ENCODE peak calls at places on chromosome 1, in four cellular contexts. One of them, this sample, is unnamed.

GRCh38 chr1:243979396-243979795 is 71.7 kb upstream of the ZBTB18 start:
- DNase-seq in H9: no peak
- DNase-seq in mesendoderm: no peak
- DNase-seq in IMR-90: no peak
- DNase-seq in this sample: no peak

GRCh38 chr1:185155600-185156320 is 993 bp downstream of the TRMT1L start:
- DNase-seq in H9: no peak
- DNase-seq in mesendoderm: no peak
- DNase-seq in IMR-90: peak
- DNase-seq in this sample: peak

GRCh38 chr1:207825719-207826556 is 74.1 kb downstream of the CD46 start:
- DNase-seq in H9: no peak
- DNase-seq in mesendoderm: no peak
- DNase-seq in IMR-90: peak
- DNase-seq in this sample: peak

GRCh38 chr1:169110691-169111447 is 4.4 kb downstream of the ATP1B1 start:
- DNase-seq in H9: no peak
- DNase-seq in mesendoderm: no peak
- DNase-seq in IMR-90: peak
- DNase-seq in this sample: peak

GRCh38 chr1:53576381-53576801 is 117.2 kb downstream of the DMRTB1 start:
- DNase-seq in H9: no peak
- DNase-seq in mesendoderm: no peak
- DNase-seq in IMR-90: peak
- DNase-seq in this sample: no peak

GRCh38 chr1:63486679-63487078 is 36.3 kb downstream of the ITGB3BP start:
- DNase-seq in H9: no peak
- DNase-seq in mesendoderm: peak
- DNase-seq in IMR-90: peak
- DNase-seq in this sample: peak

GRCh38 chr1:184023133-184023532 is 14.4 kb downstream of the COLGALT2 start:
- DNase-seq in H9: no peak
- DNase-seq in mesendoderm: no peak
- DNase-seq in IMR-90: no peak
- DNase-seq in this sample: no peak

GRCh38 chr1:89125571-89126233 is at the start of gene GBP2:
- DNase-seq in H9: no peak
- DNase-seq in mesendoderm: peak
- DNase-seq in IMR-90: peak
- DNase-seq in this sample: peak

GRCh38 chr1:35460796-35461195 is 96.4 kb downstream of the KIAA0319L start:
- DNase-seq in H9: no peak
- DNase-seq in mesendoderm: no peak
- DNase-seq in IMR-90: no peak
- DNase-seq in this sample: no peak

GRCh38 chr1:150976879-150977694 is 2.5 kb upstream of the CERS2 start:
- DNase-seq in H9: peak
- DNase-seq in mesendoderm: peak
- DNase-seq in IMR-90: no peak
- DNase-seq in this sample: peak

GRCh38 chr1:218967836-218968235 is 205.8 kb upstream of the LYPLAL1 start:
- DNase-seq in H9: no peak
- DNase-seq in mesendoderm: no peak
- DNase-seq in IMR-90: peak
- DNase-seq in this sample: peak

GRCh38 chr1:110056284-110056680 is 14.2 kb downstream of the ALX3 start:
- DNase-seq in H9: no peak
- DNase-seq in mesendoderm: no peak
- DNase-seq in IMR-90: no peak
- DNase-seq in this sample: no peak

GRCh38 chr1:100290291-100290690 is 24.3 kb downstream of the RTCA start:
- DNase-seq in H9: no peak
- DNase-seq in mesendoderm: no peak
- DNase-seq in IMR-90: peak
- DNase-seq in this sample: no peak

GRCh38 chr1:153946622-153947246 is at the start of gene DENND4B:
- DNase-seq in H9: peak
- DNase-seq in mesendoderm: peak
- DNase-seq in IMR-90: peak
- DNase-seq in this sample: peak

GRCh38 chr1:91513160-91513559 is 12.5 kb downstream of the CDC7 start:
- DNase-seq in H9: no peak
- DNase-seq in mesendoderm: no peak
- DNase-seq in IMR-90: peak
- DNase-seq in this sample: peak

GRCh38 chr1:27092888-27093287 is 62.0 kb downstream of the SLC9A1 start:
- DNase-seq in H9: no peak
- DNase-seq in mesendoderm: no peak
- DNase-seq in IMR-90: no peak
- DNase-seq in this sample: no peak

GRCh38 chr1:214552174-214552608 is 789 bp upstream of the PTPN14 start:
- DNase-seq in H9: peak
- DNase-seq in mesendoderm: peak
- DNase-seq in IMR-90: peak
- DNase-seq in this sample: peak

GRCh38 chr1:202349263-202349928 is 897 bp downstream of the PPP1R12B start:
- DNase-seq in H9: no peak
- DNase-seq in mesendoderm: peak
- DNase-seq in IMR-90: peak
- DNase-seq in this sample: peak

GRCh38 chr1:27562021-27562420 is 41.9 kb downstream of the AHDC1 start:
- DNase-seq in H9: no peak
- DNase-seq in mesendoderm: no peak
- DNase-seq in IMR-90: no peak
- DNase-seq in this sample: no peak

GRCh38 chr1:77975386-77975785 is 3.5 kb downstream of the FUBP1 start:
- DNase-seq in H9: no peak
- DNase-seq in mesendoderm: no peak
- DNase-seq in IMR-90: peak
- DNase-seq in this sample: peak

GRCh38 chr1:4696161-4696745 is 41.8 kb downstream of the AJAP1 start:
- DNase-seq in H9: no peak
- DNase-seq in mesendoderm: peak
- DNase-seq in IMR-90: no peak
- DNase-seq in this sample: no peak

GRCh38 chr1:51600954-51601353 is 15.9 kb upstream of the OSBPL9 start:
- DNase-seq in H9: no peak
- DNase-seq in mesendoderm: no peak
- DNase-seq in IMR-90: no peak
- DNase-seq in this sample: no peak

GRCh38 chr1:145956361-145956760 is 1.5 kb downstream of the LIX1L start:
- DNase-seq in H9: no peak
- DNase-seq in mesendoderm: no peak
- DNase-seq in IMR-90: no peak
- DNase-seq in this sample: no peak

GRCh38 chr1:229070168-229070567 is 200.7 kb upstream of the RAB4A start:
- DNase-seq in H9: no peak
- DNase-seq in mesendoderm: no peak
- DNase-seq in IMR-90: peak
- DNase-seq in this sample: peak

GRCh38 chr1:119159096-119159495 is 18.6 kb upstream of the WARS2 start:
- DNase-seq in H9: no peak
- DNase-seq in mesendoderm: no peak
- DNase-seq in IMR-90: peak
- DNase-seq in this sample: peak

GRCh38 chr1:87335175-87335992 is 6.7 kb downstream of the LMO4 start:
- DNase-seq in H9: peak
- DNase-seq in mesendoderm: peak
- DNase-seq in IMR-90: peak
- DNase-seq in this sample: peak

GRCh38 chr1:231778009-231778719 is 151.6 kb downstream of the DISC1 start:
- DNase-seq in H9: no peak
- DNase-seq in mesendoderm: no peak
- DNase-seq in IMR-90: peak
- DNase-seq in this sample: peak

GRCh38 chr1:44072204-44072603 is 40.9 kb upstream of the SLC6A9 start:
- DNase-seq in H9: no peak
- DNase-seq in mesendoderm: no peak
- DNase-seq in IMR-90: peak
- DNase-seq in this sample: peak

GRCh38 chr1:75539230-75540116 is 71.4 kb downstream of the SLC44A5 start:
- DNase-seq in H9: no peak
- DNase-seq in mesendoderm: no peak
- DNase-seq in IMR-90: no peak
- DNase-seq in this sample: peak

DNA sequence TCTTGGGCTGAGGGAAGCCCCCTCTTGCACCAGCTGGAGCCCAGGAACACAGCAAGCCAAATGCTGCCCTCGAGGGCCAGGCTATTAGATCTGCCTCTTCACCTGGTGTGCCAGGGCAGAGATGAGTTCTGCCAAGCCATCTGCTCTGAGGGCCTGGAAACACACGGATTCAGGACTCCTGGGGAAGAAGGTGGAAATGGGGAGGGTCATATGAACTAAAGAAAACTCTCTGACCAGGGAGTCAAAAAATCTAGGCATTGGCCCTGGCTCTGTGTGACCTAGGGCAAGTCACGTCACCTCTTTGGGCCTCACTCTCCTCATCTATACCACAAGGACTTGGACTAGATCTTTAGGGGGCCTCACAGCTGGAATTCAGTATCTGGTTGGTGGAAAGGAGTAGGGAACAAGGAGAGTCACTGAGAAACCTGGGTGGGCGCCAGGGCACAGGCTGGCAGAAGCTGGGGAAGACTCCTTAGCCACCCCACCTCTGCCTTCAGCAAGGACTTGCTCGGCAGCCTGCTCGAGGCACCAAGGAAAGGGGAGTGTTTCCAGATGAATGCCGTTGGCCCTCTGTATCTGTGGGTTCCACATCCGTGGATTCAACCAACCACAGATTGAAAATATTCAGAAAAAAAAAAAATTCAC is 1.3 kb upstream of the OPTC start:
- DNase-seq in H9: no peak
- DNase-seq in mesendoderm: no peak
- DNase-seq in IMR-90: no peak
- DNase-seq in this sample: no peak
- H2BK120ac ChIP-seq in H9: no peak
- H2BK120ac ChIP-seq in mesendoderm: no peak
- H2BK120ac ChIP-seq in IMR-90: no peak
- H2BK120ac ChIP-seq in this sample: no peak

GRCh38 chr1:9241891-9242290 is 7.3 kb downstream of the H6PD start:
- DNase-seq in H9: no peak
- DNase-seq in mesendoderm: no peak
- DNase-seq in IMR-90: no peak
- DNase-seq in this sample: no peak

GRCh38 chr1:9239622-9240401 is 5.2 kb downstream of the H6PD start:
- DNase-seq in H9: no peak
- DNase-seq in mesendoderm: no peak
- DNase-seq in IMR-90: peak
- DNase-seq in this sample: peak

GRCh38 chr1:9240914-9241820 is 6.6 kb downstream of the H6PD start:
- DNase-seq in H9: no peak
- DNase-seq in mesendoderm: peak
- DNase-seq in IMR-90: no peak
- DNase-seq in this sample: no peak

GRCh38 chr1:9244501-9245229 is 10.1 kb downstream of the H6PD start:
- DNase-seq in H9: no peak
- DNase-seq in mesendoderm: no peak
- DNase-seq in IMR-90: no peak
- DNase-seq in this sample: peak

GRCh38 chr1:9242338-9242969 is 7.9 kb downstream of the H6PD start:
- DNase-seq in H9: no peak
- DNase-seq in mesendoderm: no peak
- DNase-seq in IMR-90: no peak
- DNase-seq in this sample: no peak
- H3K9ac ChIP-seq in H9: no peak
- H3K9ac ChIP-seq in mesendoderm: no peak
- H3K9ac ChIP-seq in IMR-90: no peak
- H3K9ac ChIP-seq in this sample: peak

DNA sequence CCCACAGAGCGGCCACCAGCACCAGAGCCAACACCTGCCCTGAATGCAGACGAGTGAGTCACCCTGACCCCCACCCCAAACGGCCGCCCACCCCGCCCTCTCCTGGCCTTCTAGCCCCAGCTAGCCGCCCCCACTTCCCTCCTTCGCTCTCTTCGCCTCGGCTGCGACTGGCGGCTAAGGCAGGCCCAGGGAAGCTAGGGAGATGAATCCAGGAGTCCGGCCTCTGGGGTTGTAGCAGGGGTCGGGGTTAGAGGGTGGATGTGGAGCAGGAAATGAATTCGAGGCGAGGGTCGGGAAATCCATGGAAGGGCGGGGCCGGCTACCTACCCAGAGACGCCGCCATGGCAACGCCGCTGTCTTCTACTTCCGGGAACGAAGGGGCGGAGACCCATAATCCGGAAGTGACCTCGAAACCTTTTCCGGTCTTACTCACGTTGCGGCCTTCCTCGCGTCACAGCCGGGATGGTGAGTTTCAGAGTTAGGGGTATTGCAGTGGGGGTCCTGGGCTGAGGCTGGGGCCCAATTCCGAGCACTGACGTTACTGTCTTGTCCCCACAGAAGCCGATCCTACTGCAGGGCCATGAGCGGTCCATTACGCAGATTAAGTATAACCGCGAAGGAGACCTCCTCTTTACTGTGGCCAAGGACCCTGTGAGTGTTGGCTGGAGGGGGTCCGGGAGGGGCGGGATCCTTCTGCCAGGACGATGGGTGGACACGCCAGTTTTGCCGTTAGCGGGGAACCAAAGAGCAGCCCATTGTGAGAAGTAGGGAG is at the start of the genes EIF3I and TMEM234:
- DNase-seq in H9: peak
- DNase-seq in mesendoderm: peak
- DNase-seq in IMR-90: peak
- DNase-seq in this sample: peak
- H2AK5ac ChIP-seq in H9: no peak
- H2AK5ac ChIP-seq in mesendoderm: peak
- H2AK5ac ChIP-seq in IMR-90: peak
- H2AK5ac ChIP-seq in this sample: peak

DNA sequence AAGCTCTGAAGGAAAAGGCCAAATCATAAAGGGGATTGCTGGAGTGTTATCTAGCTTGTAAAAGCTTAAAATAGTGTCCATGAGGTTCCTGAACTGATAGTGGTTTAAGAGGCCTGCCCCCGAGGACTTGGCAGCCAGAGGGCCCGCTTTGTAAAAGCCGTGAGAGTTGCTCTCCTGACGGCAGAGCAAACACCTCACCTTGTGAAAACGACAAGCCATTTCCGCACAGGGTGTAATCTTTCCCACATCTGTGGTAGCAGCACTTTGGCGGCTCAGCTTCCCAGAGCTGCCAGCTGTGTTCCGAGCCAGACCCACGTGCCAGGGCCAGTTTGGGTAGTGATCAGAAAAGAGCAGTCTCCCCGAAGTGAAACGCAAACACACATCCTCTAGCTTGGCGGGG is 37.0 kb downstream of the SERBP1 start:
- DNase-seq in H9: no peak
- DNase-seq in mesendoderm: peak
- DNase-seq in IMR-90: no peak
- DNase-seq in this sample: no peak
- H2BK120ac ChIP-seq in H9: no peak
- H2BK120ac ChIP-seq in mesendoderm: no peak
- H2BK120ac ChIP-seq in IMR-90: no peak
- H2BK120ac ChIP-seq in this sample: no peak

GRCh38 chr1:3625151-3625907 is 514 bp downstream of the TPRG1L start:
- DNase-seq in H9: no peak
- DNase-seq in mesendoderm: peak
- DNase-seq in IMR-90: peak
- DNase-seq in this sample: peak
- H3K9ac ChIP-seq in H9: peak
- H3K9ac ChIP-seq in mesendoderm: peak
- H3K9ac ChIP-seq in IMR-90: peak
- H3K9ac ChIP-seq in this sample: peak

This sample was measured in mesenchymal stem cell.